ENCODE peak calls at places on chromosomes 16 and 17, in four cellular contexts. One of them, this sample, is unnamed.

GRCh38 chr17:62791235-62792121 is 16.6 kb downstream of the MARCHF10 start:
- DNase-seq in T-helper 9 cell: no peak
- DNase-seq in HEK293T: no peak
- DNase-seq in D721Med: no peak
- DNase-seq in this sample: no peak

GRCh38 chr17:10069301-10069700 is 129.1 kb downstream of the GAS7 start:
- DNase-seq in T-helper 9 cell: no peak
- DNase-seq in HEK293T: no peak
- DNase-seq in D721Med: no peak
- DNase-seq in this sample: no peak

GRCh38 chr17:66451188-66452149 is 149.1 kb downstream of the PRKCA start:
- DNase-seq in D721Med: no peak
- DNase-seq in HEK293T: peak; percentile 47
- DNase-seq in T-helper 9 cell: no peak
- DNase-seq in this sample: no peak

GRCh38 chr17:55356440-55357328 is 65.0 kb downstream of the MMD start:
- DNase-seq in HEK293T: peak; percentile 82
- DNase-seq in T-helper 9 cell: peak; percentile 54
- DNase-seq in D721Med: peak; percentile 24
- DNase-seq in this sample: peak; percentile 50

GRCh38 chr16:10565167-10565566 is 15.2 kb downstream of the EMP2 start:
- DNase-seq in D721Med: no peak
- DNase-seq in T-helper 9 cell: no peak
- DNase-seq in HEK293T: no peak
- DNase-seq in this sample: no peak

GRCh38 chr17:7613769-7614421 is 802 bp downstream of the FXR2 start:
- DNase-seq in D721Med: no peak
- DNase-seq in HEK293T: no peak
- DNase-seq in T-helper 9 cell: no peak
- DNase-seq in this sample: no peak

GRCh38 chr16:75929056-75929455 is 202.8 kb upstream of the CPHXL start:
- DNase-seq in D721Med: no peak
- DNase-seq in HEK293T: no peak
- DNase-seq in T-helper 9 cell: no peak
- DNase-seq in this sample: no peak

GRCh38 chr17:67221062-67221998 is 23.7 kb downstream of the HELZ start:
- DNase-seq in T-helper 9 cell: peak; percentile 16
- DNase-seq in HEK293T: peak; percentile 45
- DNase-seq in D721Med: no peak
- DNase-seq in this sample: no peak

GRCh38 chr17:29195465-29196081 is 15.4 kb upstream of the MYO18A start:
- DNase-seq in D721Med: no peak
- DNase-seq in HEK293T: no peak
- DNase-seq in T-helper 9 cell: no peak
- DNase-seq in this sample: no peak

GRCh38 chr16:1974157-1975070 is 2.6 kb downstream of the TBL3 start:
- DNase-seq in T-helper 9 cell: no peak
- DNase-seq in D721Med: no peak
- DNase-seq in HEK293T: no peak
- DNase-seq in this sample: no peak

GRCh38 chr17:82767041-82767754 is 15.3 kb downstream of the TBCD start:
- DNase-seq in D721Med: peak; percentile 65
- DNase-seq in HEK293T: peak; percentile 73
- DNase-seq in T-helper 9 cell: peak; percentile 26
- DNase-seq in this sample: no peak

GRCh38 chr16:9965079-9965478 is 217.1 kb downstream of the GRIN2A start:
- DNase-seq in T-helper 9 cell: no peak
- DNase-seq in D721Med: no peak
- DNase-seq in HEK293T: no peak
- DNase-seq in this sample: no peak

GRCh38 chr16:27547134-27547533 is 2.6 kb downstream of the GTF3C1 start:
- DNase-seq in HEK293T: no peak
- DNase-seq in T-helper 9 cell: no peak
- DNase-seq in D721Med: no peak
- DNase-seq in this sample: no peak

GRCh38 chr17:35612924-35613521 is 25.9 kb downstream of the AP2B1 start:
- DNase-seq in HEK293T: peak; percentile 14
- DNase-seq in D721Med: no peak
- DNase-seq in T-helper 9 cell: no peak
- DNase-seq in this sample: no peak

GRCh38 chr16:79599837-79600635 is 501 bp downstream of the MAF start:
- DNase-seq in D721Med: no peak
- DNase-seq in T-helper 9 cell: peak; percentile 51
- DNase-seq in HEK293T: no peak
- DNase-seq in this sample: no peak

GRCh38 chr17:52027620-52028019 is 130.9 kb downstream of the CA10 start:
- DNase-seq in D721Med: no peak
- DNase-seq in HEK293T: no peak
- DNase-seq in T-helper 9 cell: no peak
- DNase-seq in this sample: no peak

This sample was measured in stimulated activated CD8-positive, alpha-beta memory T cell treated with anti-CD3 and anti-CD28 coated beads, Interleukin-2, amount 100 ng/mL, for 1 hour.